ENCODE peak calls at places on chromosome 20, in eight cellular contexts. One of them, this sample, is unnamed.

GRCh38 chr20:22379472-22379871 is 204.9 kb downstream of the FOXA2 start:
- DNase-seq in esophagus muscularis mucosa: no peak
- DNase-seq in psoas muscle: no peak
- DNase-seq in CD8-positive, alpha-beta memory T cell: no peak
- DNase-seq in choroid plexus epithelial cell: peak
- DNase-seq in CD8-positive, alpha-beta T cell: no peak
- DNase-seq in mucosa of descending colon: no peak
- DNase-seq in AG09309: no peak
- DNase-seq in this sample: peak

GRCh38 chr20:31566658-31567379 is 38.3 kb upstream of the ID1 start:
- DNase-seq in esophagus muscularis mucosa: no peak
- DNase-seq in psoas muscle: no peak
- DNase-seq in CD8-positive, alpha-beta memory T cell: no peak
- DNase-seq in choroid plexus epithelial cell: no peak
- DNase-seq in CD8-positive, alpha-beta T cell: no peak
- DNase-seq in mucosa of descending colon: peak
- DNase-seq in AG09309: no peak
- DNase-seq in this sample: no peak

GRCh38 chr20:19932170-19932667 is 84.9 kb upstream of the NAA20 start:
- DNase-seq in esophagus muscularis mucosa: no peak
- DNase-seq in psoas muscle: no peak
- DNase-seq in CD8-positive, alpha-beta memory T cell: no peak
- DNase-seq in choroid plexus epithelial cell: peak
- DNase-seq in CD8-positive, alpha-beta T cell: no peak
- DNase-seq in mucosa of descending colon: no peak
- DNase-seq in AG09309: peak
- DNase-seq in this sample: peak

GRCh38 chr20:37297066-37297736 is 7.7 kb downstream of the MANBAL start:
- DNase-seq in esophagus muscularis mucosa: no peak
- DNase-seq in psoas muscle: no peak
- DNase-seq in CD8-positive, alpha-beta memory T cell: no peak
- DNase-seq in choroid plexus epithelial cell: no peak
- DNase-seq in CD8-positive, alpha-beta T cell: no peak
- DNase-seq in mucosa of descending colon: no peak
- DNase-seq in AG09309: peak
- DNase-seq in this sample: peak

GRCh38 chr20:37145014-37145413 is 34.1 kb upstream of the RPN2 start:
- DNase-seq in esophagus muscularis mucosa: no peak
- DNase-seq in psoas muscle: no peak
- DNase-seq in CD8-positive, alpha-beta memory T cell: no peak
- DNase-seq in choroid plexus epithelial cell: peak
- DNase-seq in CD8-positive, alpha-beta T cell: no peak
- DNase-seq in mucosa of descending colon: no peak
- DNase-seq in AG09309: no peak
- DNase-seq in this sample: no peak

GRCh38 chr20:7841967-7842301 is 98.3 kb downstream of the HAO1 start:
- DNase-seq in esophagus muscularis mucosa: no peak
- DNase-seq in psoas muscle: peak
- DNase-seq in CD8-positive, alpha-beta memory T cell: no peak
- DNase-seq in choroid plexus epithelial cell: peak
- DNase-seq in CD8-positive, alpha-beta T cell: no peak
- DNase-seq in mucosa of descending colon: no peak
- DNase-seq in AG09309: peak
- DNase-seq in this sample: peak

GRCh38 chr20:752263-752662 is 16.0 kb downstream of the SLC52A3 start:
- DNase-seq in esophagus muscularis mucosa: no peak
- DNase-seq in psoas muscle: no peak
- DNase-seq in CD8-positive, alpha-beta memory T cell: no peak
- DNase-seq in choroid plexus epithelial cell: no peak
- DNase-seq in CD8-positive, alpha-beta T cell: no peak
- DNase-seq in mucosa of descending colon: no peak
- DNase-seq in AG09309: no peak
- DNase-seq in this sample: no peak

GRCh38 chr20:9323622-9324021 is 190.8 kb upstream of the LAMP5 start:
- DNase-seq in esophagus muscularis mucosa: no peak
- DNase-seq in psoas muscle: no peak
- DNase-seq in CD8-positive, alpha-beta memory T cell: no peak
- DNase-seq in choroid plexus epithelial cell: peak
- DNase-seq in CD8-positive, alpha-beta T cell: no peak
- DNase-seq in mucosa of descending colon: no peak
- DNase-seq in AG09309: no peak
- DNase-seq in this sample: peak

GRCh38 chr20:38395165-38395564 is 40.0 kb downstream of the SNHG17 start:
- DNase-seq in esophagus muscularis mucosa: no peak
- DNase-seq in psoas muscle: no peak
- DNase-seq in CD8-positive, alpha-beta memory T cell: no peak
- DNase-seq in choroid plexus epithelial cell: peak
- DNase-seq in CD8-positive, alpha-beta T cell: no peak
- DNase-seq in mucosa of descending colon: no peak
- DNase-seq in AG09309: no peak
- DNase-seq in this sample: no peak

GRCh38 chr20:41349266-41349665 is 8.6 kb downstream of the LPIN3 start:
- DNase-seq in esophagus muscularis mucosa: no peak
- DNase-seq in psoas muscle: no peak
- DNase-seq in CD8-positive, alpha-beta memory T cell: no peak
- DNase-seq in choroid plexus epithelial cell: no peak
- DNase-seq in CD8-positive, alpha-beta T cell: no peak
- DNase-seq in mucosa of descending colon: no peak
- DNase-seq in AG09309: no peak
- DNase-seq in this sample: no peak

GRCh38 chr20:48686238-48687096 is 141.3 kb downstream of the PREX1 start:
- DNase-seq in esophagus muscularis mucosa: no peak
- DNase-seq in psoas muscle: peak
- DNase-seq in CD8-positive, alpha-beta memory T cell: no peak
- DNase-seq in choroid plexus epithelial cell: peak
- DNase-seq in CD8-positive, alpha-beta T cell: no peak
- DNase-seq in mucosa of descending colon: no peak
- DNase-seq in AG09309: peak
- DNase-seq in this sample: peak

GRCh38 chr20:63056236-63057132 is 49.7 kb upstream of the BHLHE23 start:
- DNase-seq in esophagus muscularis mucosa: no peak
- DNase-seq in psoas muscle: peak
- DNase-seq in CD8-positive, alpha-beta memory T cell: peak
- DNase-seq in choroid plexus epithelial cell: peak
- DNase-seq in CD8-positive, alpha-beta T cell: peak
- DNase-seq in mucosa of descending colon: peak
- DNase-seq in AG09309: no peak
- DNase-seq in this sample: no peak

GRCh38 chr20:3247638-3248037 is 8.6 kb upstream of the SLC4A11 start:
- DNase-seq in esophagus muscularis mucosa: no peak
- DNase-seq in psoas muscle: no peak
- DNase-seq in CD8-positive, alpha-beta memory T cell: no peak
- DNase-seq in choroid plexus epithelial cell: peak
- DNase-seq in CD8-positive, alpha-beta T cell: no peak
- DNase-seq in mucosa of descending colon: no peak
- DNase-seq in AG09309: no peak
- DNase-seq in this sample: peak

GRCh38 chr20:11544029-11544678 is 373.5 kb upstream of the BTBD3 start:
- DNase-seq in esophagus muscularis mucosa: no peak
- DNase-seq in psoas muscle: no peak
- DNase-seq in CD8-positive, alpha-beta memory T cell: no peak
- DNase-seq in choroid plexus epithelial cell: peak
- DNase-seq in CD8-positive, alpha-beta T cell: no peak
- DNase-seq in mucosa of descending colon: no peak
- DNase-seq in AG09309: peak
- DNase-seq in this sample: peak

GRCh38 chr20:48819813-48820648 is 7.8 kb downstream of the PREX1 start:
- DNase-seq in esophagus muscularis mucosa: no peak
- DNase-seq in psoas muscle: no peak
- DNase-seq in CD8-positive, alpha-beta memory T cell: no peak
- DNase-seq in choroid plexus epithelial cell: peak
- DNase-seq in CD8-positive, alpha-beta T cell: peak
- DNase-seq in mucosa of descending colon: no peak
- DNase-seq in AG09309: no peak
- DNase-seq in this sample: no peak

GRCh38 chr20:2221933-2222332 is 73.9 kb upstream of the TGM3 start:
- DNase-seq in esophagus muscularis mucosa: no peak
- DNase-seq in psoas muscle: no peak
- DNase-seq in CD8-positive, alpha-beta memory T cell: no peak
- DNase-seq in choroid plexus epithelial cell: no peak
- DNase-seq in CD8-positive, alpha-beta T cell: no peak
- DNase-seq in mucosa of descending colon: no peak
- DNase-seq in AG09309: no peak
- DNase-seq in this sample: no peak

GRCh38 chr20:25077610-25078169 is 4.3 kb downstream of the VSX1 start:
- DNase-seq in esophagus muscularis mucosa: no peak
- DNase-seq in psoas muscle: peak
- DNase-seq in CD8-positive, alpha-beta memory T cell: no peak
- DNase-seq in choroid plexus epithelial cell: peak
- DNase-seq in CD8-positive, alpha-beta T cell: no peak
- DNase-seq in mucosa of descending colon: no peak
- DNase-seq in AG09309: no peak
- DNase-seq in this sample: peak

DNA sequence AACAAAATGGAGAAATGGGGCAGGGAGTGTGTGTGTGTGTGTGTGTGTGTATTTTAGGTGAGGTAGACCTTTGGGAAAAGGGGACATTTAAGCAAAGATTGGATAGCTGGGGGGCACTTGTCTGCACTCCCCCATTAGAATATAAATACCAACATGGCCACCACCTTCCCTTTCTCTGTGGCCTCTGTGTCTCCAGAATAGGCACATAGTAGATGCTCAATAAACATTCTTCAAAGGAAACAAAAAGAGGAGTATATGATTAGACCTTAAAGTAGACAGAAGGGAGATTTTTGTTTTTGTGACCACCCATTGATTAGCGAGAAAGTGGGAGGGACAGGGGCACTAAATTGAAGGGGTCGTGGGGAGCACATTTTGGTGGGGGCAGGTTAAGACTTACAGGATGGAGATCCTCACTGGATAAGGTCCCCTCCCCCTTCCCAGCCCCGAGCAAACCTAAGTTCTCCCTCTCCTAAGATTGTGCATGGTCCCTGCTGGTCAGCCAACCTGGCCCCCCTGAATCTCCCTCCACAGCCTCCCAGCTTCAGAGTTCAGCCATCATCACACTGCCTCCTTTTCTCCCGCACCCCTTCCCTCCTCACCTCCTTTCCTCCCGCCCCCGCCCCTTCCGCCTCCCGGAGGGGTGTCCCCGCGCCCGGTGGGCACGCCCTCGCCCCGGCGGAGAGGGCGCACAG is 514 bp upstream of the TSHZ2 start:
- DNase-seq in esophagus muscularis mucosa: peak
- DNase-seq in psoas muscle: no peak
- DNase-seq in CD8-positive, alpha-beta memory T cell: no peak
- DNase-seq in choroid plexus epithelial cell: no peak
- DNase-seq in CD8-positive, alpha-beta T cell: no peak
- DNase-seq in mucosa of descending colon: no peak
- DNase-seq in AG09309: no peak
- DNase-seq in this sample: no peak
- H3K4me3 ChIP-seq in esophagus muscularis mucosa: peak
- H3K4me3 ChIP-seq in psoas muscle: peak
- H3K4me3 ChIP-seq in CD8-positive, alpha-beta memory T cell: peak
- H3K4me3 ChIP-seq in choroid plexus epithelial cell: no peak
- H3K4me3 ChIP-seq in CD8-positive, alpha-beta T cell: peak
- H3K4me3 ChIP-seq in mucosa of descending colon: no peak
- H3K4me3 ChIP-seq in AG09309: no peak
- H3K4me3 ChIP-seq in this sample: peak

GRCh38 chr20:57427239-57428127 is 36.3 kb downstream of the RBM38 start:
- DNase-seq in esophagus muscularis mucosa: no peak
- DNase-seq in psoas muscle: peak
- DNase-seq in CD8-positive, alpha-beta memory T cell: no peak
- DNase-seq in choroid plexus epithelial cell: no peak
- DNase-seq in CD8-positive, alpha-beta T cell: no peak
- DNase-seq in mucosa of descending colon: peak
- DNase-seq in AG09309: no peak
- DNase-seq in this sample: no peak

GRCh38 chr20:57426156-57426769 is 35.1 kb downstream of the RBM38 start:
- DNase-seq in esophagus muscularis mucosa: no peak
- DNase-seq in psoas muscle: peak
- DNase-seq in CD8-positive, alpha-beta memory T cell: no peak
- DNase-seq in choroid plexus epithelial cell: no peak
- DNase-seq in CD8-positive, alpha-beta T cell: no peak
- DNase-seq in mucosa of descending colon: peak
- DNase-seq in AG09309: no peak
- DNase-seq in this sample: no peak

GRCh38 chr20:57422254-57422653 is 31.1 kb downstream of the RBM38 start:
- DNase-seq in esophagus muscularis mucosa: no peak
- DNase-seq in psoas muscle: no peak
- DNase-seq in CD8-positive, alpha-beta memory T cell: no peak
- DNase-seq in choroid plexus epithelial cell: no peak
- DNase-seq in CD8-positive, alpha-beta T cell: no peak
- DNase-seq in mucosa of descending colon: peak
- DNase-seq in AG09309: no peak
- DNase-seq in this sample: no peak

GRCh38 chr20:57426831-57427230 is 35.6 kb downstream of the RBM38 start:
- DNase-seq in esophagus muscularis mucosa: no peak
- DNase-seq in psoas muscle: peak
- DNase-seq in CD8-positive, alpha-beta memory T cell: no peak
- DNase-seq in choroid plexus epithelial cell: no peak
- DNase-seq in CD8-positive, alpha-beta T cell: no peak
- DNase-seq in mucosa of descending colon: peak
- DNase-seq in AG09309: no peak
- DNase-seq in this sample: no peak

GRCh38 chr20:57425150-57426013 is 34.2 kb downstream of the RBM38 start:
- DNase-seq in esophagus muscularis mucosa: no peak
- DNase-seq in psoas muscle: peak
- DNase-seq in CD8-positive, alpha-beta memory T cell: no peak
- DNase-seq in choroid plexus epithelial cell: peak
- DNase-seq in CD8-positive, alpha-beta T cell: no peak
- DNase-seq in mucosa of descending colon: peak
- DNase-seq in AG09309: no peak
- DNase-seq in this sample: no peak
- H3K4me3 ChIP-seq in esophagus muscularis mucosa: no peak
- H3K4me3 ChIP-seq in psoas muscle: no peak
- H3K4me3 ChIP-seq in CD8-positive, alpha-beta memory T cell: no peak
- H3K4me3 ChIP-seq in choroid plexus epithelial cell: no peak
- H3K4me3 ChIP-seq in CD8-positive, alpha-beta T cell: no peak
- H3K4me3 ChIP-seq in mucosa of descending colon: no peak
- H3K4me3 ChIP-seq in AG09309: no peak
- H3K4me3 ChIP-seq in this sample: no peak

GRCh38 chr20:58753929-58754551 is 61.4 kb downstream of the NPEPL1 start:
- DNase-seq in esophagus muscularis mucosa: peak
- DNase-seq in psoas muscle: no peak
- DNase-seq in CD8-positive, alpha-beta memory T cell: no peak
- DNase-seq in choroid plexus epithelial cell: no peak
- DNase-seq in CD8-positive, alpha-beta T cell: no peak
- DNase-seq in mucosa of descending colon: no peak
- DNase-seq in AG09309: no peak
- DNase-seq in this sample: no peak
- H3K4me3 ChIP-seq in esophagus muscularis mucosa: no peak
- H3K4me3 ChIP-seq in psoas muscle: no peak
- H3K4me3 ChIP-seq in CD8-positive, alpha-beta memory T cell: no peak
- H3K4me3 ChIP-seq in choroid plexus epithelial cell: no peak
- H3K4me3 ChIP-seq in CD8-positive, alpha-beta T cell: no peak
- H3K4me3 ChIP-seq in mucosa of descending colon: no peak
- H3K4me3 ChIP-seq in AG09309: no peak
- H3K4me3 ChIP-seq in this sample: no peak

DNA sequence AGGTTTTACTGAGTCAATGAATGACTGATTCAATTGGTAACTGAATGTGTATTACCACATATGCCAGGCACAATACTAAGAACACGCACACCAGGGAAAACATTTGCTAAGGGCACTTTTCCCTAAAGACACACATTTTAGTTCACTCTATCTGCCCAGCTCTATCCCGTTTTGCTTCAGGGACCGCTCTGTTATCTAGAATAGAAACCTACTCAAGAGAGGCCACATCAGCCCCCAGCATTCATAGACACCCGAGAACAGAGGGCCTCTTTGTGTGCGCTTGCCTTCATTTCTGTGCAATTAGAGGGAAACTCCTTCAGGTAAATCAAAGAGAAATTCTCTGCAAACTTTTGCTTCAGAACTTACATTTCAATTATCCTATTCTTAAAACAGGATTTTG is 50.4 kb downstream of the DZANK1 start:
- DNase-seq in esophagus muscularis mucosa: no peak
- DNase-seq in psoas muscle: no peak
- DNase-seq in CD8-positive, alpha-beta memory T cell: no peak
- DNase-seq in choroid plexus epithelial cell: no peak
- DNase-seq in CD8-positive, alpha-beta T cell: no peak
- DNase-seq in mucosa of descending colon: no peak
- DNase-seq in AG09309: no peak
- DNase-seq in this sample: no peak
- H3K4me3 ChIP-seq in esophagus muscularis mucosa: no peak
- H3K4me3 ChIP-seq in psoas muscle: no peak
- H3K4me3 ChIP-seq in CD8-positive, alpha-beta memory T cell: no peak
- H3K4me3 ChIP-seq in choroid plexus epithelial cell: no peak
- H3K4me3 ChIP-seq in CD8-positive, alpha-beta T cell: no peak
- H3K4me3 ChIP-seq in mucosa of descending colon: no peak
- H3K4me3 ChIP-seq in AG09309: no peak
- H3K4me3 ChIP-seq in this sample: no peak

This sample was measured in foreskin fibroblast.